ENCODE peak calls at places on chromosomes 16 and 17, in five cellular contexts. G is fibroblast of lung; M is T-helper 17 cell; Z is nucleus accumbens; W is stimulated activated naive CD8-positive, alpha-beta T cell treated with anti-CD3 and anti-CD28 coated beads, Interleukin-15, Interleukin-2, amounts not matched to agents 100 U/mL and 50 U/mL, for 24 hours. Y is an unnamed sample.

GRCh38 chr16:88815901-88816589 is 4.3 kb upstream of the APRT start:
- DNase-seq in W (peak; percentile 77), Z (no peak), M (peak; percentile 45), G (no peak), Y (peak; percentile 63)

GRCh38 chr16:50001144-50001543 is 23.9 kb upstream of the CNEP1R1 start:
- DNase-seq in G (no peak), Z (no peak), M (no peak), W (no peak), Y (no peak)

GRCh38 chr16:19882186-19882585 is 2.5 kb downstream of the GPRC5B start:
- DNase-seq in G (peak; percentile 18), W (no peak), M (no peak), Z (peak; percentile 51), Y (peak; percentile 91)

GRCh38 chr17:78665952-78666920 is 89.0 kb upstream of the DNAH17 start:
- DNase-seq in W (peak; percentile 53), Z (no peak), M (peak; percentile 38), G (no peak), Y (no peak)

GRCh38 chr16:70694088-70694487 is 8.2 kb upstream of the MTSS2 start:
- DNase-seq in M (no peak), W (no peak), Z (no peak), G (peak; percentile 85), Y (peak; percentile 83)

GRCh38 chr16:23509763-23510153 is 536 bp downstream of the GGA2 start:
- DNase-seq in G (peak; percentile 33), W (peak; percentile 32), Z (peak; percentile 51), M (peak; percentile 16), Y (peak; percentile 50)

GRCh38 chr17:41910701-41911391 is 7.9 kb downstream of the ACLY start:
- DNase-seq in M (no peak), Z (no peak), W (no peak), G (peak; percentile 100), Y (no peak)

GRCh38 chr16:88803264-88803987 is at the start of gene CDT1:
- DNase-seq in M (peak; percentile 80), Z (peak; percentile 84), W (peak; percentile 90), G (peak; percentile 58), Y (peak; percentile 78)

GRCh38 chr17:16438557-16439302 is 23.4 kb downstream of the TRPV2 start:
- DNase-seq in G (peak; percentile 100), Z (peak; percentile 95), M (peak; percentile 87), W (peak; percentile 94), Y (peak; percentile 100)

GRCh38 chr17:82338858-82339633 is 5.5 kb upstream of the SECTM1 start:
- DNase-seq in M (no peak), G (peak; percentile 77), Z (peak; percentile 19), W (no peak), Y (peak; percentile 33)

GRCh38 chr17:45852535-45853297 is 8.0 kb downstream of the SPPL2C start:
- DNase-seq in M (peak; percentile 60), W (peak; percentile 74), G (peak; percentile 22), Z (peak; percentile 74), Y (peak; percentile 86)

GRCh38 chr17:61477204-61477834 is 25.1 kb downstream of the TBX4 start:
- DNase-seq in Z (no peak), M (no peak), G (no peak), W (no peak), Y (peak; percentile 37)

GRCh38 chr16:8644151-8644512 is 22.6 kb downstream of the METTL22 start:
- DNase-seq in Z (no peak), W (no peak), G (no peak), M (no peak), Y (no peak)

GRCh38 chr17:79979841-79980215 is 55.8 kb downstream of the TBC1D16 start:
- DNase-seq in Z (no peak), M (no peak), G (no peak), W (no peak), Y (no peak)

GRCh38 chr17:77320046-77320445 is 179.3 kb downstream of the SEC14L1 start:
- DNase-seq in M (no peak), G (peak; percentile 42), Z (no peak), W (no peak), Y (no peak)

GRCh38 chr17:32876414-32877163 is at the start of gene MYO1D:
- DNase-seq in W (peak; percentile 79), G (no peak), Z (peak; percentile 66), M (peak; percentile 43), Y (peak; percentile 86)

Y was measured in GM23338.